ENCODE peak calls at places on chromosomes 1 and 21, in eight cellular contexts. R is NCI-H345; U is body of pancreas; E is AG08396; O is HT-29; L is activated CD4-positive, alpha-beta T cell treated with anti-CD3 and anti-CD28 coated beads for 36 hours; B is H7; T is prostate gland. P is an unnamed sample.

GRCh38 chr1:209560952-209561351 is 22.6 kb upstream of the CAMK1G start:
- DNase-seq in E (no peak), B (no peak), T (no peak), L (no peak), R (no peak), U (no peak), O (no peak), P (no peak)

GRCh38 chr1:228989992-228990827 is 254.9 kb downstream of the RHOU start:
- DNase-seq in O (no peak), U (peak; percentile 22), B (no peak), T (no peak), R (peak; percentile 89), E (no peak), L (no peak), P (peak; percentile 69)

GRCh38 chr1:53470155-53470554 is 11.0 kb downstream of the DMRTB1 start:
- DNase-seq in U (peak; percentile 61), O (peak; percentile 49), T (no peak), B (peak; percentile 99), E (peak; percentile 93), R (no peak), L (peak; percentile 17), P (no peak)

GRCh38 chr1:221923921-221924598 is 182.2 kb upstream of the DUSP10 start:
- DNase-seq in T (no peak), R (no peak), E (peak; percentile 11), U (no peak), O (no peak), L (no peak), B (no peak), P (no peak)

GRCh38 chr21:32452641-32453040 is 40.1 kb downstream of the EVA1C start:
- DNase-seq in T (no peak), L (no peak), O (no peak), E (no peak), U (no peak), R (no peak), B (no peak), P (no peak)

GRCh38 chr1:14880456-14881316 is 272.9 kb upstream of the TMEM51 start:
- DNase-seq in E (peak; percentile 51), R (no peak), L (no peak), B (no peak), U (peak; percentile 48), O (no peak), T (no peak), P (no peak)

GRCh38 chr1:21816602-21817302 is 4.7 kb downstream of the LDLRAD2 start:
- DNase-seq in L (no peak), U (no peak), T (no peak), O (peak; percentile 83), B (peak; percentile 29), E (peak; percentile 83), R (no peak), P (no peak)

GRCh38 chr1:17895401-17895800 is 140.3 kb downstream of the ACTL8 start:
- DNase-seq in E (no peak), O (no peak), T (no peak), B (no peak), U (no peak), L (no peak), R (no peak), P (no peak)

GRCh38 chr1:167922023-167922422 is 8.1 kb upstream of the ADCY10 start:
- DNase-seq in T (no peak), O (no peak), U (no peak), E (peak; percentile 17), R (no peak), B (no peak), L (no peak), P (no peak)

GRCh38 chr1:205073511-205073910 is 10.7 kb downstream of the TMEM81 start:
- DNase-seq in R (no peak), O (no peak), E (peak; percentile 7), U (no peak), T (no peak), B (no peak), L (no peak), P (no peak)

GRCh38 chr1:238060046-238060445 is 169.3 kb upstream of the ZP4 start:
- DNase-seq in E (no peak), R (no peak), B (no peak), O (no peak), U (no peak), L (no peak), T (no peak), P (no peak)

GRCh38 chr1:206578959-206579358 is 33.3 kb downstream of the EIF2D start:
- DNase-seq in B (no peak), O (no peak), L (no peak), T (no peak), U (no peak), R (no peak), E (no peak), P (no peak)

GRCh38 chr1:6419397-6419802 is 319 bp downstream of the HES2 start:
- DNase-seq in E (no peak), U (no peak), L (peak; percentile 30), T (no peak), O (no peak), R (no peak), B (peak; percentile 91), P (peak; percentile 10)

P was measured in NCI-H1105.